ENCODE peak calls at places on chromosomes 16 and 17, in ten cellular contexts. One of them, this sample, is unnamed.

GRCh38 chr16:90019543-90020259 is 445 bp upstream of the DBNDD1 start:
- DNase-seq in heart right ventricle: no peak
- DNase-seq in activated B cell treated with CpG ODN at 0.5 μM for 24 hours: peak
- DNase-seq in hepatocyte: peak
- DNase-seq in glutamatergic neuron: peak
- DNase-seq in AG10803: peak
- DNase-seq in foreskin fibroblast: peak
- DNase-seq in A549: peak
- DNase-seq in cardiac fibroblast: peak
- DNase-seq in fibroblast of lung: peak
- DNase-seq in this sample: peak

GRCh38 chr17:65278050-65278819 is 141.1 kb downstream of the RGS9 start:
- DNase-seq in heart right ventricle: peak
- DNase-seq in activated B cell treated with CpG ODN at 0.5 μM for 24 hours: no peak
- DNase-seq in hepatocyte: peak
- DNase-seq in glutamatergic neuron: peak
- DNase-seq in AG10803: peak
- DNase-seq in foreskin fibroblast: peak
- DNase-seq in A549: peak
- DNase-seq in cardiac fibroblast: peak
- DNase-seq in fibroblast of lung: peak
- DNase-seq in this sample: peak

GRCh38 chr17:48374650-48375230 is 55.3 kb downstream of the SKAP1 start:
- DNase-seq in heart right ventricle: no peak
- DNase-seq in activated B cell treated with CpG ODN at 0.5 μM for 24 hours: no peak
- DNase-seq in hepatocyte: peak
- DNase-seq in glutamatergic neuron: peak
- DNase-seq in AG10803: no peak
- DNase-seq in foreskin fibroblast: no peak
- DNase-seq in A549: peak
- DNase-seq in cardiac fibroblast: no peak
- DNase-seq in fibroblast of lung: no peak
- DNase-seq in this sample: no peak

GRCh38 chr16:2537451-2538379 is at the start of gene PDPK1:
- DNase-seq in heart right ventricle: peak
- DNase-seq in activated B cell treated with CpG ODN at 0.5 μM for 24 hours: peak
- DNase-seq in hepatocyte: peak
- DNase-seq in glutamatergic neuron: peak
- DNase-seq in AG10803: peak
- DNase-seq in foreskin fibroblast: peak
- DNase-seq in A549: peak
- DNase-seq in cardiac fibroblast: peak
- DNase-seq in fibroblast of lung: peak
- DNase-seq in this sample: peak

GRCh38 chr17:32693135-32693897 is 183.6 kb downstream of the MYO1D start:
- DNase-seq in heart right ventricle: no peak
- DNase-seq in activated B cell treated with CpG ODN at 0.5 μM for 24 hours: no peak
- DNase-seq in hepatocyte: no peak
- DNase-seq in glutamatergic neuron: no peak
- DNase-seq in AG10803: no peak
- DNase-seq in foreskin fibroblast: no peak
- DNase-seq in A549: no peak
- DNase-seq in cardiac fibroblast: no peak
- DNase-seq in fibroblast of lung: no peak
- DNase-seq in this sample: no peak

GRCh38 chr17:62724398-62725146 is 83.5 kb downstream of the MARCHF10 start:
- DNase-seq in heart right ventricle: no peak
- DNase-seq in activated B cell treated with CpG ODN at 0.5 μM for 24 hours: peak
- DNase-seq in hepatocyte: no peak
- DNase-seq in glutamatergic neuron: no peak
- DNase-seq in AG10803: no peak
- DNase-seq in foreskin fibroblast: no peak
- DNase-seq in A549: no peak
- DNase-seq in cardiac fibroblast: no peak
- DNase-seq in fibroblast of lung: no peak
- DNase-seq in this sample: no peak

GRCh38 chr16:85613609-85614337 is 651 bp downstream of the GSE1 start:
- DNase-seq in heart right ventricle: peak
- DNase-seq in activated B cell treated with CpG ODN at 0.5 μM for 24 hours: peak
- DNase-seq in hepatocyte: peak
- DNase-seq in glutamatergic neuron: peak
- DNase-seq in AG10803: no peak
- DNase-seq in foreskin fibroblast: no peak
- DNase-seq in A549: peak
- DNase-seq in cardiac fibroblast: no peak
- DNase-seq in fibroblast of lung: peak
- DNase-seq in this sample: peak

GRCh38 chr17:35577826-35578194 is 561 bp downstream of the PEX12 start:
- DNase-seq in heart right ventricle: no peak
- DNase-seq in activated B cell treated with CpG ODN at 0.5 μM for 24 hours: no peak
- DNase-seq in hepatocyte: peak
- DNase-seq in glutamatergic neuron: no peak
- DNase-seq in AG10803: peak
- DNase-seq in foreskin fibroblast: no peak
- DNase-seq in A549: no peak
- DNase-seq in cardiac fibroblast: peak
- DNase-seq in fibroblast of lung: peak
- DNase-seq in this sample: peak

GRCh38 chr16:3776316-3776715 is 59.0 kb upstream of the TRAP1 start:
- DNase-seq in heart right ventricle: no peak
- DNase-seq in activated B cell treated with CpG ODN at 0.5 μM for 24 hours: no peak
- DNase-seq in hepatocyte: no peak
- DNase-seq in glutamatergic neuron: no peak
- DNase-seq in AG10803: no peak
- DNase-seq in foreskin fibroblast: no peak
- DNase-seq in A549: no peak
- DNase-seq in cardiac fibroblast: no peak
- DNase-seq in fibroblast of lung: no peak
- DNase-seq in this sample: no peak

GRCh38 chr17:73667184-73667959 is 23.1 kb upstream of the SDK2 start:
- DNase-seq in heart right ventricle: no peak
- DNase-seq in activated B cell treated with CpG ODN at 0.5 μM for 24 hours: no peak
- DNase-seq in hepatocyte: no peak
- DNase-seq in glutamatergic neuron: no peak
- DNase-seq in AG10803: no peak
- DNase-seq in foreskin fibroblast: no peak
- DNase-seq in A549: no peak
- DNase-seq in cardiac fibroblast: no peak
- DNase-seq in fibroblast of lung: no peak
- DNase-seq in this sample: no peak

GRCh38 chr17:41527076-41528023 is 758 bp downstream of the KRT19 start:
- DNase-seq in heart right ventricle: no peak
- DNase-seq in activated B cell treated with CpG ODN at 0.5 μM for 24 hours: no peak
- DNase-seq in hepatocyte: peak
- DNase-seq in glutamatergic neuron: no peak
- DNase-seq in AG10803: no peak
- DNase-seq in foreskin fibroblast: no peak
- DNase-seq in A549: no peak
- DNase-seq in cardiac fibroblast: no peak
- DNase-seq in fibroblast of lung: no peak
- DNase-seq in this sample: peak

GRCh38 chr17:28524476-28525415 is 18.6 kb downstream of the FOXN1 start:
- DNase-seq in heart right ventricle: no peak
- DNase-seq in activated B cell treated with CpG ODN at 0.5 μM for 24 hours: no peak
- DNase-seq in hepatocyte: peak
- DNase-seq in glutamatergic neuron: no peak
- DNase-seq in AG10803: peak
- DNase-seq in foreskin fibroblast: peak
- DNase-seq in A549: peak
- DNase-seq in cardiac fibroblast: peak
- DNase-seq in fibroblast of lung: peak
- DNase-seq in this sample: no peak

GRCh38 chr17:76940293-76940692 is 72.1 kb downstream of the MGAT5B start:
- DNase-seq in heart right ventricle: no peak
- DNase-seq in activated B cell treated with CpG ODN at 0.5 μM for 24 hours: no peak
- DNase-seq in hepatocyte: no peak
- DNase-seq in glutamatergic neuron: no peak
- DNase-seq in AG10803: no peak
- DNase-seq in foreskin fibroblast: no peak
- DNase-seq in A549: no peak
- DNase-seq in cardiac fibroblast: no peak
- DNase-seq in fibroblast of lung: no peak
- DNase-seq in this sample: no peak

GRCh38 chr17:17844500-17844899 is 7.7 kb upstream of the SREBF1 start:
- DNase-seq in heart right ventricle: no peak
- DNase-seq in activated B cell treated with CpG ODN at 0.5 μM for 24 hours: no peak
- DNase-seq in hepatocyte: no peak
- DNase-seq in glutamatergic neuron: peak
- DNase-seq in AG10803: no peak
- DNase-seq in foreskin fibroblast: no peak
- DNase-seq in A549: no peak
- DNase-seq in cardiac fibroblast: no peak
- DNase-seq in fibroblast of lung: no peak
- DNase-seq in this sample: no peak
- TF ChIP-seq CTCF in heart right ventricle: no peak
- TF ChIP-seq CTCF in activated B cell treated with CpG ODN at 0.5 μM for 24 hours: no peak
- TF ChIP-seq CTCF in hepatocyte: no peak
- TF ChIP-seq CTCF in glutamatergic neuron: no peak
- TF ChIP-seq CTCF in AG10803: no peak
- TF ChIP-seq CTCF in foreskin fibroblast: no peak
- TF ChIP-seq CTCF in A549: no peak
- TF ChIP-seq CTCF in cardiac fibroblast: no peak
- TF ChIP-seq CTCF in fibroblast of lung: no peak
- TF ChIP-seq CTCF in this sample: no peak

GRCh38 chr17:14301279-14301760 is 439 bp downstream of the HS3ST3B1 start:
- DNase-seq in heart right ventricle: no peak
- DNase-seq in activated B cell treated with CpG ODN at 0.5 μM for 24 hours: no peak
- DNase-seq in hepatocyte: peak
- DNase-seq in glutamatergic neuron: peak
- DNase-seq in AG10803: no peak
- DNase-seq in foreskin fibroblast: no peak
- DNase-seq in A549: no peak
- DNase-seq in cardiac fibroblast: no peak
- DNase-seq in fibroblast of lung: no peak
- DNase-seq in this sample: no peak
- TF ChIP-seq CTCF in heart right ventricle: peak
- TF ChIP-seq CTCF in activated B cell treated with CpG ODN at 0.5 μM for 24 hours: no peak
- TF ChIP-seq CTCF in hepatocyte: peak
- TF ChIP-seq CTCF in glutamatergic neuron: no peak
- TF ChIP-seq CTCF in AG10803: no peak
- TF ChIP-seq CTCF in foreskin fibroblast: no peak
- TF ChIP-seq CTCF in A549: peak
- TF ChIP-seq CTCF in cardiac fibroblast: no peak
- TF ChIP-seq CTCF in fibroblast of lung: no peak
- TF ChIP-seq CTCF in this sample: no peak

GRCh38 chr16:49617710-49618330 is 238.1 kb downstream of the ZNF423 start:
- DNase-seq in heart right ventricle: no peak
- DNase-seq in activated B cell treated with CpG ODN at 0.5 μM for 24 hours: no peak
- DNase-seq in hepatocyte: no peak
- DNase-seq in glutamatergic neuron: no peak
- DNase-seq in AG10803: no peak
- DNase-seq in foreskin fibroblast: no peak
- DNase-seq in A549: no peak
- DNase-seq in cardiac fibroblast: no peak
- DNase-seq in fibroblast of lung: no peak
- DNase-seq in this sample: no peak

GRCh38 chr16:49615606-49616005 is 240.3 kb downstream of the ZNF423 start:
- DNase-seq in heart right ventricle: no peak
- DNase-seq in activated B cell treated with CpG ODN at 0.5 μM for 24 hours: no peak
- DNase-seq in hepatocyte: no peak
- DNase-seq in glutamatergic neuron: no peak
- DNase-seq in AG10803: no peak
- DNase-seq in foreskin fibroblast: no peak
- DNase-seq in A549: no peak
- DNase-seq in cardiac fibroblast: no peak
- DNase-seq in fibroblast of lung: no peak
- DNase-seq in this sample: no peak

GRCh38 chr16:49619811-49620157 is 236.1 kb downstream of the ZNF423 start:
- DNase-seq in heart right ventricle: no peak
- DNase-seq in activated B cell treated with CpG ODN at 0.5 μM for 24 hours: no peak
- DNase-seq in hepatocyte: no peak
- DNase-seq in glutamatergic neuron: no peak
- DNase-seq in AG10803: no peak
- DNase-seq in foreskin fibroblast: no peak
- DNase-seq in A549: no peak
- DNase-seq in cardiac fibroblast: no peak
- DNase-seq in fibroblast of lung: no peak
- DNase-seq in this sample: no peak

GRCh38 chr16:49618955-49619354 is 237.0 kb downstream of the ZNF423 start:
- DNase-seq in heart right ventricle: no peak
- DNase-seq in activated B cell treated with CpG ODN at 0.5 μM for 24 hours: no peak
- DNase-seq in hepatocyte: no peak
- DNase-seq in glutamatergic neuron: no peak
- DNase-seq in AG10803: no peak
- DNase-seq in foreskin fibroblast: no peak
- DNase-seq in A549: no peak
- DNase-seq in cardiac fibroblast: no peak
- DNase-seq in fibroblast of lung: no peak
- DNase-seq in this sample: no peak

GRCh38 chr16:49617016-49617569 is 238.8 kb downstream of the ZNF423 start:
- DNase-seq in heart right ventricle: no peak
- DNase-seq in activated B cell treated with CpG ODN at 0.5 μM for 24 hours: no peak
- DNase-seq in hepatocyte: no peak
- DNase-seq in glutamatergic neuron: no peak
- DNase-seq in AG10803: no peak
- DNase-seq in foreskin fibroblast: no peak
- DNase-seq in A549: no peak
- DNase-seq in cardiac fibroblast: no peak
- DNase-seq in fibroblast of lung: no peak
- DNase-seq in this sample: no peak
- TF ChIP-seq CTCF in heart right ventricle: no peak
- TF ChIP-seq CTCF in activated B cell treated with CpG ODN at 0.5 μM for 24 hours: no peak
- TF ChIP-seq CTCF in hepatocyte: no peak
- TF ChIP-seq CTCF in glutamatergic neuron: no peak
- TF ChIP-seq CTCF in AG10803: no peak
- TF ChIP-seq CTCF in foreskin fibroblast: no peak
- TF ChIP-seq CTCF in A549: no peak
- TF ChIP-seq CTCF in cardiac fibroblast: no peak
- TF ChIP-seq CTCF in fibroblast of lung: no peak
- TF ChIP-seq CTCF in this sample: no peak

GRCh38 chr16:82034981-82035612 is at the start of gene HSD17B2:
- DNase-seq in heart right ventricle: no peak
- DNase-seq in activated B cell treated with CpG ODN at 0.5 μM for 24 hours: no peak
- DNase-seq in hepatocyte: peak
- DNase-seq in glutamatergic neuron: no peak
- DNase-seq in AG10803: peak
- DNase-seq in foreskin fibroblast: no peak
- DNase-seq in A549: peak
- DNase-seq in cardiac fibroblast: peak
- DNase-seq in fibroblast of lung: no peak
- DNase-seq in this sample: no peak

GRCh38 chr16:82033683-82034300 is 1.3 kb upstream of the HSD17B2 start:
- DNase-seq in heart right ventricle: no peak
- DNase-seq in activated B cell treated with CpG ODN at 0.5 μM for 24 hours: no peak
- DNase-seq in hepatocyte: peak
- DNase-seq in glutamatergic neuron: no peak
- DNase-seq in AG10803: no peak
- DNase-seq in foreskin fibroblast: no peak
- DNase-seq in A549: no peak
- DNase-seq in cardiac fibroblast: no peak
- DNase-seq in fibroblast of lung: no peak
- DNase-seq in this sample: no peak

GRCh38 chr16:82027629-82028035 is 7.4 kb upstream of the HSD17B2 start:
- DNase-seq in heart right ventricle: no peak
- DNase-seq in activated B cell treated with CpG ODN at 0.5 μM for 24 hours: no peak
- DNase-seq in hepatocyte: peak
- DNase-seq in glutamatergic neuron: no peak
- DNase-seq in AG10803: no peak
- DNase-seq in foreskin fibroblast: no peak
- DNase-seq in A549: no peak
- DNase-seq in cardiac fibroblast: no peak
- DNase-seq in fibroblast of lung: no peak
- DNase-seq in this sample: no peak

GRCh38 chr16:82033006-82033405 is 2.0 kb upstream of the HSD17B2 start:
- DNase-seq in heart right ventricle: no peak
- DNase-seq in activated B cell treated with CpG ODN at 0.5 μM for 24 hours: no peak
- DNase-seq in hepatocyte: no peak
- DNase-seq in glutamatergic neuron: no peak
- DNase-seq in AG10803: no peak
- DNase-seq in foreskin fibroblast: no peak
- DNase-seq in A549: no peak
- DNase-seq in cardiac fibroblast: no peak
- DNase-seq in fibroblast of lung: no peak
- DNase-seq in this sample: no peak

GRCh38 chr16:82031116-82032084 is 3.7 kb upstream of the HSD17B2 start:
- DNase-seq in heart right ventricle: no peak
- DNase-seq in activated B cell treated with CpG ODN at 0.5 μM for 24 hours: no peak
- DNase-seq in hepatocyte: peak
- DNase-seq in glutamatergic neuron: no peak
- DNase-seq in AG10803: peak
- DNase-seq in foreskin fibroblast: peak
- DNase-seq in A549: peak
- DNase-seq in cardiac fibroblast: peak
- DNase-seq in fibroblast of lung: peak
- DNase-seq in this sample: no peak
- TF ChIP-seq CTCF in heart right ventricle: peak
- TF ChIP-seq CTCF in activated B cell treated with CpG ODN at 0.5 μM for 24 hours: no peak
- TF ChIP-seq CTCF in hepatocyte: peak
- TF ChIP-seq CTCF in glutamatergic neuron: no peak
- TF ChIP-seq CTCF in AG10803: peak
- TF ChIP-seq CTCF in foreskin fibroblast: peak
- TF ChIP-seq CTCF in A549: peak
- TF ChIP-seq CTCF in cardiac fibroblast: peak
- TF ChIP-seq CTCF in fibroblast of lung: peak
- TF ChIP-seq CTCF in this sample: peak

This sample was measured in nephron progenitor cell.